ENCODE peak calls at places on chromosomes 13 and 19, in four cellular contexts. N is upper lobe of right lung, H is cardiac muscle cell, C is neural progenitor cell. P is an unnamed sample. For H3K4me1, the result is how much of the 10 kb centered on the place peaks cover.

GRCh38 chr13:42807866-42808265 is 26.5 kb downstream of the FAM216B start:
- DNase-seq in N (no peak), H (peak), C (no peak), P (no peak)

GRCh38 chr13:28636078-28636477 is 22.9 kb upstream of the POMP start:
- DNase-seq in N (no peak), H (peak), C (no peak), P (no peak)

GRCh38 chr13:66845393-66845792 is 384.7 kb downstream of the PCDH9 start:
- DNase-seq in N (no peak), H (no peak), C (no peak), P (no peak)

GRCh38 chr19:31140717-31141116 is 208.5 kb downstream of the TSHZ3 start:
- DNase-seq in N (no peak), H (peak), C (no peak), P (no peak)

GRCh38 chr19:10007811-10008211 is 2.5 kb downstream of the COL5A3 start:
- DNase-seq in N (no peak), H (peak), C (no peak), P (no peak)

GRCh38 chr19:49409441-49410029 is 13.7 kb downstream of the PTH2 start:
- DNase-seq in N (no peak), H (no peak), C (no peak), P (no peak)

GRCh38 chr13:31111136-31111535 is 50.6 kb downstream of the HSPH1 start:
- DNase-seq in N (no peak), H (peak), C (no peak), P (no peak)

GRCh38 chr19:1261863-1262686 is 7.1 kb upstream of the CIRBP start:
- DNase-seq in N (peak), H (peak), C (peak), P (peak)

GRCh38 chr13:51148952-51149573 is 38.0 kb upstream of the C13orf42 start:
- DNase-seq in N (no peak), H (peak), C (peak), P (no peak)

GRCh38 chr19:30388327-30388726 is 16.1 kb downstream of the ZNF536 start:
- DNase-seq in N (no peak), H (no peak), C (no peak), P (no peak)

GRCh38 chr13:109345433-109345941 is 440.9 kb downstream of the IRS2 start:
- DNase-seq in N (no peak), H (peak), C (no peak), P (no peak)

GRCh38 chr19:33781996-33782395 is 14.7 kb upstream of the KCTD15 start:
- DNase-seq in N (no peak), H (peak), C (no peak), P (no peak)

GRCh38 chr19:18086590-18087138 is at the start of gene IL12RB1:
- DNase-seq in N (no peak), H (no peak), C (no peak), P (no peak)

GRCh38 chr13:99367663-99368448 is 60.7 kb upstream of the GPR183 start:
- DNase-seq in N (no peak), H (no peak), C (no peak), P (no peak)

GRCh38 chr13:34816543-34816942 is 125.5 kb upstream of the NBEA start:
- DNase-seq in N (no peak), H (peak), C (no peak), P (no peak)

GRCh38 chr19:49514151-49514550 is 1.7 kb downstream of the FCGRT start:
- DNase-seq in N (peak), H (no peak), C (no peak), P (no peak)

GRCh38 chr19:1789282-1790020 is 22.6 kb downstream of the ATP8B3 start:
- DNase-seq in N (no peak), H (no peak), C (no peak), P (no peak)

GRCh38 chr19:28422791-28423650 is 789.9 kb downstream of the UQCRFS1 start:
- DNase-seq in N (no peak), H (no peak), C (no peak), P (no peak)

GRCh38 chr19:1961545-1961878 is 20.5 kb downstream of the CSNK1G2 start:
- DNase-seq in N (no peak), H (no peak), C (no peak), P (no peak)

GRCh38 chr19:48913114-48913513 is 13.0 kb downstream of the NUCB1 start:
- DNase-seq in N (no peak), H (no peak), C (peak), P (no peak)

GRCh38 chr19:35885909-35886308 is 14.4 kb downstream of the NFKBID start:
- DNase-seq in N (no peak), H (no peak), C (no peak), P (no peak)

GRCh38 chr19:35357867-35358573 is at the start of gene FFAR3:
- DNase-seq in N (peak), H (peak), C (no peak), P (no peak)

GRCh38 chr19:14089662-14090508 is 666 bp downstream of the SAMD1 start:
- DNase-seq in N (peak), H (peak), C (peak), P (no peak)

GRCh38 chr13:46636451-46636850 is 83.5 kb downstream of the LRCH1 start:
- DNase-seq in N (no peak), H (no peak), C (no peak), P (no peak)

GRCh38 chr13:46640843-46641242 is 87.9 kb downstream of the LRCH1 start:
- DNase-seq in N (no peak), H (no peak), C (no peak), P (no peak)

GRCh38 chr13:46637213-46637612 is 84.2 kb downstream of the LRCH1 start:
- DNase-seq in N (no peak), H (no peak), C (no peak), P (no peak)

GRCh38 chr13:46639033-46639981 is 86.3 kb downstream of the LRCH1 start:
- DNase-seq in N (no peak), H (no peak), C (no peak), P (no peak)

DNA sequence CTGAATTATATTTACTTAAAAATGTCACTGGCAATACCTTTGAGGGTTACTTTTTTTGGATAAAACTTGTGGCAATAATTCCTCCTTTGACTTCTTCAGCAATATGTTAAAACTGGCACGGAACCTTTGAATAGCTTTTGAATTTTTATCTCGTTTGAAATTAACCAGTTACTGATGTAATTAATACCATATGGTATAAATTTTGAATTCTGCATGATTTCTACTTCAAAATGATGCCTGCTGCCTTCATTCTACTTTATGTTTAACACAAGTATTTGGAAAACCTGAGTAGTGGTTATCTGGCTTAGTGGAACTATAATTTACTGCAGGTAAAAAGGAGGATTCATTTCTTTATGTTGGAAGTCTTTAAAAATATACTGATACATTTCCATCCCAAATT is 85.3 kb downstream of the LRCH1 start:
- DNase-seq in N (no peak), H (no peak), C (no peak), P (no peak)
- H3K4me1 ChIP-seq in N (under half), H (under half), C (under half), P (under half)

DNA sequence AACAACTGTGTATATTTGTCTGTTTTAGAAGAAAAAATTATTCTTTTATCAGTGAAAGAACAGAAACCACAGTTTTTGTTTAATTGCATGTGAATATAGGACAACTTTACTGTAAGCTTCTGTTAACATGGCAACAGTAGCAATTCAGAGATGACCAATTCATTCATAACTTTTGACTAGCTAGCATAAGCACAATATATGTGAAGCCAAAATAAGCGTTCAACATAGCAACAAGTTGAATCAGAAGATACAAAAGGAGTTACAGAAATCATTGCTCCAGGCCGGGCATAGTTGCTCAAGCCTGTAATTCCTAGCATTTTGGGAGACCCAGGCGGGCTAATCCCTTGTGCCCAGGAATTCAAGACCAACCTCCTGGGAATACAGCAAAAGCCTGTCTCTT is 197.1 kb upstream of the GPC6 start:
- DNase-seq in N (no peak), H (peak), C (no peak), P (no peak)
- H3K27ac ChIP-seq in N (no peak), H (no peak), C (no peak), P (no peak)

GRCh38 chr19:3104708-3104983 is 10.5 kb downstream of the GNA11 start:
- DNase-seq in N (no peak), H (no peak), C (no peak), P (no peak)
- H3K4me1 ChIP-seq in N (under half), H (under half), C (under half), P (under half)

DNA sequence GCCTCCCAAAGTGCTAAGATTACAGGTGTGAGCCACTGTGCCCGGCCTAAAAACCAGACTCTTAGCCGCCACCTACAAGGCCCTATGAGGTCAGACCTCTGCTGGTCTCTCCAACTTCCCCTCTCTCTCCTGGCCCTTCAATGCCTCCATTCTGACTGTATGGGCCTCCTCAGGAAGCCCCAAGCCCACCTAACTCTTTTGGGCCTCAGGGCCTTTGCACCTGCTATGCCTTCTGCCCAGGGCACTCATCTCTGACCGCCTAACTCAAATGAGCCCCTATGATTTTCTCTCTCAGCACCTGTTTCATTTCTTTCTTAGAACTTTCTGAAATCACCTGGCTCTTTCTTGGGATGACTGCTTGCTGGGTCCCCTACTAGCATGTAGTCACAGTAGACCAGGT is 6.4 kb downstream of the WIZ start:
- DNase-seq in N (no peak), H (no peak), C (no peak), P (no peak)
- H3K27ac ChIP-seq in N (no peak), H (no peak), C (no peak), P (no peak)

GRCh38 chr19:20269461-20269860 is 102.4 kb downstream of the ZNF486 start:
- DNase-seq in N (no peak), H (no peak), C (no peak), P (no peak)
- H3K4me1 ChIP-seq in N (under half), H (under half), C (under half), P (under half)

GRCh38 chr19:58451358-58452101 is at the start of gene ZNF324B:
- DNase-seq in N (peak), H (peak), C (peak), P (peak)

GRCh38 chr19:58456111-58456510 is 4.7 kb downstream of the ZNF324B start:
- DNase-seq in N (no peak), H (no peak), C (no peak), P (no peak)

GRCh38 chr19:58453743-58454142 is 2.3 kb downstream of the ZNF324B start:
- DNase-seq in N (no peak), H (no peak), C (no peak), P (no peak)

GRCh38 chr19:58455306-58455705 is 3.9 kb downstream of the ZNF324B start:
- DNase-seq in N (no peak), H (no peak), C (no peak), P (no peak)

GRCh38 chr19:58450836-58451357 is 525 bp upstream of the ZNF324B start:
- DNase-seq in N (no peak), H (no peak), C (no peak), P (peak)
- H3K27ac ChIP-seq in N (peak), H (no peak), C (no peak), P (no peak)

GRCh38 chr19:46351241-46352041 is 4.6 kb downstream of the PPP5C start:
- DNase-seq in N (peak), H (peak), C (no peak), P (peak)
- H3K4me1 ChIP-seq in N (half or more), H (under half), C (under half), P (under half)

GRCh38 chr13:20073775-20074174 is 87.1 kb downstream of the GJA3 start:
- DNase-seq in N (no peak), H (no peak), C (no peak), P (no peak)

GRCh38 chr13:20080377-20081164 is 80.3 kb downstream of the GJA3 start:
- DNase-seq in N (no peak), H (no peak), C (no peak), P (no peak)

GRCh38 chr13:20069956-20070355 is 90.9 kb downstream of the GJA3 start:
- DNase-seq in N (no peak), H (no peak), C (no peak), P (no peak)

GRCh38 chr13:20074956-20075355 is 85.9 kb downstream of the GJA3 start:
- DNase-seq in N (no peak), H (no peak), C (no peak), P (no peak)
- H3K27ac ChIP-seq in N (no peak), H (peak), C (no peak), P (no peak)

GRCh38 chr13:111213964-111214726 is 99.0 kb downstream of the ARHGEF7 start:
- DNase-seq in N (no peak), H (no peak), C (no peak), P (no peak)
- H3K4me1 ChIP-seq in N (half or more), H (under half), C (half or more), P (under half)

DNA sequence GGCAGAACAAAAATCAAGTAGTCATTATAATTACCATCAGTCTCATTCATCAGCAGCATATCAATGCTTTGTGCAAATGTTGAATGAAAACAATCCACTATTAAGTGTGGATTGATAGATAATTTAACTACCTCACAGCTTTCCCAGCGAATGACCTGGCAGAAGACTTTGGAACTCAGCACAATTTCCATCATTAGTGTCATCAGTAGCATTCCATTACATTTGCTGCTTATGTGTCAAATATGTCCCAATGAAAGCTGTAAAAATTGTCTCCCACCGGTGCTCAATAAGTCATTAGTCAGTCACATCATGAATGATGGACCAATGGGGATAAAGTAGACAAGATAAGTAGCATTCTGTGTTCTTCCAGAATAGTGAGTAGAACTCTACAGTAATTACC is 1513.5 kb upstream of the PRR20A start:
- DNase-seq in N (no peak), H (no peak), C (no peak), P (no peak)
- H3K27ac ChIP-seq in N (no peak), H (no peak), C (no peak), P (no peak)

P was measured in colonic mucosa.